ENCODE peak calls at places on chromosomes 12 and 14, in eight cellular contexts. One of them, this sample, is unnamed.

GRCh38 chr12:108110844-108111243 is 18.2 kb upstream of the WSCD2 start:
- DNase-seq in thoracic aorta: no peak
- DNase-seq in heart right ventricle: no peak
- DNase-seq in CD8-positive, alpha-beta memory T cell: no peak
- DNase-seq in IMR-90: no peak
- DNase-seq in osteoblast: no peak
- DNase-seq in sigmoid colon: no peak
- DNase-seq in lower lobe of right lung: no peak
- DNase-seq in this sample: no peak

GRCh38 chr12:127241056-127241830 is 1025.7 kb upstream of the TMEM132C start:
- DNase-seq in thoracic aorta: no peak
- DNase-seq in heart right ventricle: no peak
- DNase-seq in CD8-positive, alpha-beta memory T cell: no peak
- DNase-seq in IMR-90: no peak
- DNase-seq in osteoblast: no peak
- DNase-seq in sigmoid colon: no peak
- DNase-seq in lower lobe of right lung: no peak
- DNase-seq in this sample: no peak

GRCh38 chr14:93538411-93538810 is 107.7 kb downstream of the UNC79 start:
- DNase-seq in thoracic aorta: no peak
- DNase-seq in heart right ventricle: no peak
- DNase-seq in CD8-positive, alpha-beta memory T cell: no peak
- DNase-seq in IMR-90: peak; percentile 2
- DNase-seq in osteoblast: no peak
- DNase-seq in sigmoid colon: no peak
- DNase-seq in lower lobe of right lung: no peak
- DNase-seq in this sample: no peak

GRCh38 chr12:67288561-67288960 is 19.4 kb downstream of the CAND1 start:
- DNase-seq in thoracic aorta: no peak
- DNase-seq in heart right ventricle: no peak
- DNase-seq in CD8-positive, alpha-beta memory T cell: no peak
- DNase-seq in IMR-90: no peak
- DNase-seq in osteoblast: no peak
- DNase-seq in sigmoid colon: no peak
- DNase-seq in lower lobe of right lung: no peak
- DNase-seq in this sample: no peak

GRCh38 chr14:75884198-75884611 is 97.6 kb downstream of the TGFB3 start:
- DNase-seq in thoracic aorta: no peak
- DNase-seq in heart right ventricle: no peak
- DNase-seq in CD8-positive, alpha-beta memory T cell: no peak
- DNase-seq in IMR-90: peak; percentile 86
- DNase-seq in osteoblast: peak; percentile 66
- DNase-seq in sigmoid colon: no peak
- DNase-seq in lower lobe of right lung: no peak
- DNase-seq in this sample: no peak

GRCh38 chr12:47921907-47922306 is 17.1 kb upstream of the VDR start:
- DNase-seq in thoracic aorta: no peak
- DNase-seq in heart right ventricle: no peak
- DNase-seq in CD8-positive, alpha-beta memory T cell: no peak
- DNase-seq in IMR-90: no peak
- DNase-seq in osteoblast: no peak
- DNase-seq in sigmoid colon: no peak
- DNase-seq in lower lobe of right lung: no peak
- DNase-seq in this sample: no peak

GRCh38 chr12:27342551-27342950 is 9.9 kb downstream of the BMAL2 start:
- DNase-seq in thoracic aorta: no peak
- DNase-seq in heart right ventricle: no peak
- DNase-seq in CD8-positive, alpha-beta memory T cell: no peak
- DNase-seq in IMR-90: no peak
- DNase-seq in osteoblast: no peak
- DNase-seq in sigmoid colon: no peak
- DNase-seq in lower lobe of right lung: no peak
- DNase-seq in this sample: no peak

GRCh38 chr12:75814856-75815754 is 216.5 kb downstream of the PHLDA1 start:
- DNase-seq in thoracic aorta: peak; percentile 12
- DNase-seq in heart right ventricle: peak; percentile 55
- DNase-seq in CD8-positive, alpha-beta memory T cell: peak; percentile 32
- DNase-seq in IMR-90: peak; percentile 98
- DNase-seq in osteoblast: peak; percentile 86
- DNase-seq in sigmoid colon: no peak
- DNase-seq in lower lobe of right lung: no peak
- DNase-seq in this sample: no peak

GRCh38 chr14:69097974-69098373 is 54.9 kb downstream of the DCAF5 start:
- DNase-seq in thoracic aorta: no peak
- DNase-seq in heart right ventricle: no peak
- DNase-seq in CD8-positive, alpha-beta memory T cell: no peak
- DNase-seq in IMR-90: no peak
- DNase-seq in osteoblast: no peak
- DNase-seq in sigmoid colon: no peak
- DNase-seq in lower lobe of right lung: no peak
- DNase-seq in this sample: no peak
- H3K27ac ChIP-seq in thoracic aorta: no peak overlapping the region
- H3K27ac ChIP-seq in heart right ventricle: no peak overlapping the region
- H3K27ac ChIP-seq in CD8-positive, alpha-beta memory T cell: no peak overlapping the region
- H3K27ac ChIP-seq in IMR-90: no peak overlapping the region
- H3K27ac ChIP-seq in osteoblast: no peak overlapping the region
- H3K27ac ChIP-seq in sigmoid colon: peak overlapping the region; percentile 18
- H3K27ac ChIP-seq in lower lobe of right lung: no peak overlapping the region
- H3K27ac ChIP-seq in this sample: no peak overlapping the region

GRCh38 chr14:105018414-105018813 is 2.5 kb downstream of the CDCA4 start:
- DNase-seq in thoracic aorta: no peak
- DNase-seq in heart right ventricle: no peak
- DNase-seq in CD8-positive, alpha-beta memory T cell: no peak
- DNase-seq in IMR-90: no peak
- DNase-seq in osteoblast: peak; percentile 53
- DNase-seq in sigmoid colon: no peak
- DNase-seq in lower lobe of right lung: no peak
- DNase-seq in this sample: no peak

GRCh38 chr14:105020815-105021655 is at the start of gene CDCA4:
- DNase-seq in thoracic aorta: peak; percentile 87
- DNase-seq in heart right ventricle: peak; percentile 96
- DNase-seq in CD8-positive, alpha-beta memory T cell: peak; percentile 97
- DNase-seq in IMR-90: peak; percentile 93
- DNase-seq in osteoblast: peak; percentile 100
- DNase-seq in sigmoid colon: peak; percentile 98
- DNase-seq in lower lobe of right lung: peak; percentile 97
- DNase-seq in this sample: peak; percentile 93

GRCh38 chr14:105022276-105022670 is 1.4 kb upstream of the CDCA4 start:
- DNase-seq in thoracic aorta: no peak
- DNase-seq in heart right ventricle: no peak
- DNase-seq in CD8-positive, alpha-beta memory T cell: no peak
- DNase-seq in IMR-90: no peak
- DNase-seq in osteoblast: no peak
- DNase-seq in sigmoid colon: no peak
- DNase-seq in lower lobe of right lung: no peak
- DNase-seq in this sample: no peak

GRCh38 chr14:105021656-105022275 is 883 bp upstream of the CDCA4 start:
- DNase-seq in thoracic aorta: no peak
- DNase-seq in heart right ventricle: no peak
- DNase-seq in CD8-positive, alpha-beta memory T cell: no peak
- DNase-seq in IMR-90: peak; percentile 44
- DNase-seq in osteoblast: peak; percentile 80
- DNase-seq in sigmoid colon: no peak
- DNase-seq in lower lobe of right lung: peak; percentile 63
- DNase-seq in this sample: no peak

DNA sequence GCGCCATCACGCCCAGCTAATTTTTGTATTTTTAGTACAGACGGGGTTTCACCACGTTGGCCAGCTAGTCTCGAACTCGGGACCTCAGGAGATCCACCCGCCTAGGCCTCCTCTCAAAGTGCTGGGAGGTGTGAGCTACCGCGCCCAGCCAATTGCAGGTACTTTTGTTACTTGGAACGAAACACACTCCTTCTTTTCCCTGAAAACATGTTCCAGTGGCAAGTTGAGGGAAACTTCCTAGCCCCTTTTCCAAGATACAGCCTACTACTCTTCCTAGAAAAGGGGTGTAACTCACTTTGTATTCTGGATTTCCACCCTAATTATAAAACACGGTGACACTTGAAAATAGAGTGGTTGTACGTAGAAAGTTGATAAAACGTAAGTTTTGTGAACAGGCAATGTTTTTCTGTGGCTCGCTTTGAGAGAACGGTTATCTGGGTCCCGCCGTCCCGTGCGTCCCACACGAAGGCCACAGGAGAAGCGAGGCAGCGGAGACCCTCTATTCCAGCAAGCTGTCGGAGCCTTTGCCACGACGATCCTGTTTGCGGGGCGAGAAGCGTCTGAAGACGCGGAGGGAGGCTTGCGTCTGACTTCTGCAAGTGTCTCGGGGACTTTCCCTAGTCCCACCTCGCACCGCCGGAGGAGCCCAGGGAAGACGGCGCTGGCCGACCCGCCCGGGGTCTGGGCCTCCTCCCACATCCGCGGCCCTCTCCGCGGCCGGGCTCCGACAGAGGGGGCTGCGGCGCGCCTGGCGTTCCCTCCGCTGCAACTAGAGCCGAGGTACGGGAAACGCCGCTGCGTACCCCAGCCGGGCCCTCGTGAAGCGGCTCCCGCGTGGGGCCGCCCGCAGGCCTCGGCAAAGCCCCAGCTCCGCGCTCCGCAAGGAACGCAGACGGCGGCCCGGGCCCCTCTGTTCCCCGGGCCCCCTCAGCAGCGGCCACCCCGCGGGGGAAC is 745 bp downstream of the CDCA4 start:
- DNase-seq in thoracic aorta: no peak
- DNase-seq in heart right ventricle: no peak
- DNase-seq in CD8-positive, alpha-beta memory T cell: peak; percentile 76
- DNase-seq in IMR-90: peak; percentile 49
- DNase-seq in osteoblast: peak; percentile 82
- DNase-seq in sigmoid colon: no peak
- DNase-seq in lower lobe of right lung: peak; percentile 61
- DNase-seq in this sample: no peak
- H3K27ac ChIP-seq in thoracic aorta: no peak overlapping the region
- H3K27ac ChIP-seq in heart right ventricle: peak overlapping the region; percentile 75
- H3K27ac ChIP-seq in CD8-positive, alpha-beta memory T cell: peak overlapping the region; percentile 86
- H3K27ac ChIP-seq in IMR-90: peak overlapping the region; percentile 89
- H3K27ac ChIP-seq in osteoblast: peak overlapping the region; percentile 69
- H3K27ac ChIP-seq in sigmoid colon: peak overlapping the region; percentile 88
- H3K27ac ChIP-seq in lower lobe of right lung: peak overlapping the region; percentile 85
- H3K27ac ChIP-seq in this sample: peak overlapping the region; percentile 90

DNA sequence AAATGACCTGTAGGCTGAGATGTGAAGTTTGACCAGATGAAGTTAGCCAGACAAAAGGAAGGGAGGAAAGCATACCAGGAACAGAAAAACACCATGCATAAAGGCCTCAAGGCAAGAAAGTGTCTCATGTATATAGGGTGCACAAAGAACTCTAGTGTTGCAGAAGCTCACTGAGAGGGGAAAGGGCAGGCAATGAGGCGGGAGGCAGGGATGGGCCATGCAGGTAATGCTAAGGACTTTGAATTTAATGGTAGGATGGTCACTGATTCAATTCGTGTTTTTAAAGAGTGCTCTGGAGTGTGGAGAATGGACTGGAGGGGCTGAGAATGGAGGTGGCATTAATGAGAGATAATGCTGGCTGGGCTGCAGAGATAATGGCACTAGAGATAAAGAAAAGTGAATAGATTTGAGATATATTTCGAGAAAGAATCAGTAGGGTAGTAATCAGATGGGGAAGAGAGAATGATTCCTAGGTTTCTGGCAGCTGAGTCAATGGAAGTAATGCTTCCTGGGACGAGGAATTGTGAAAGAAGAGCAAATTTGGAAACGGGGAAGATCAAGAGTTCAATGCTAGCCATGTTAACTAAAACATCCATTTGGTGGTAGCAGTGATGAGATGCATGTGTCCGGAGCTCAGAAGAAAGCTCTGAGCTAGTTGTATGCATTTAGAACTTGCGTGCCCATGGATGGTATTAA is 43.1 kb downstream of the LIMA1 start:
- DNase-seq in thoracic aorta: no peak
- DNase-seq in heart right ventricle: no peak
- DNase-seq in CD8-positive, alpha-beta memory T cell: no peak
- DNase-seq in IMR-90: no peak
- DNase-seq in osteoblast: no peak
- DNase-seq in sigmoid colon: no peak
- DNase-seq in lower lobe of right lung: no peak
- DNase-seq in this sample: no peak
- H3K27ac ChIP-seq in thoracic aorta: peak overlapping the region; percentile 93
- H3K27ac ChIP-seq in heart right ventricle: no peak overlapping the region
- H3K27ac ChIP-seq in CD8-positive, alpha-beta memory T cell: no peak overlapping the region
- H3K27ac ChIP-seq in IMR-90: peak overlapping the region; percentile 79
- H3K27ac ChIP-seq in osteoblast: peak overlapping the region; percentile 99
- H3K27ac ChIP-seq in sigmoid colon: peak overlapping the region; percentile 69
- H3K27ac ChIP-seq in lower lobe of right lung: peak overlapping the region; percentile 49
- H3K27ac ChIP-seq in this sample: peak overlapping the region; percentile 88

GRCh38 chr12:7642287-7642686 is 23.4 kb downstream of the APOBEC1 start:
- DNase-seq in thoracic aorta: no peak
- DNase-seq in heart right ventricle: no peak
- DNase-seq in CD8-positive, alpha-beta memory T cell: no peak
- DNase-seq in IMR-90: no peak
- DNase-seq in osteoblast: peak; percentile 55
- DNase-seq in sigmoid colon: no peak
- DNase-seq in lower lobe of right lung: no peak
- DNase-seq in this sample: no peak

GRCh38 chr12:7642876-7643309 is 22.8 kb downstream of the APOBEC1 start:
- DNase-seq in thoracic aorta: no peak
- DNase-seq in heart right ventricle: no peak
- DNase-seq in CD8-positive, alpha-beta memory T cell: no peak
- DNase-seq in IMR-90: no peak
- DNase-seq in osteoblast: no peak
- DNase-seq in sigmoid colon: no peak
- DNase-seq in lower lobe of right lung: no peak
- DNase-seq in this sample: no peak

GRCh38 chr12:7647071-7647470 is 18.6 kb downstream of the APOBEC1 start:
- DNase-seq in thoracic aorta: no peak
- DNase-seq in heart right ventricle: no peak
- DNase-seq in CD8-positive, alpha-beta memory T cell: no peak
- DNase-seq in IMR-90: no peak
- DNase-seq in osteoblast: no peak
- DNase-seq in sigmoid colon: no peak
- DNase-seq in lower lobe of right lung: no peak
- DNase-seq in this sample: no peak

GRCh38 chr12:7646178-7646475 is 19.6 kb downstream of the APOBEC1 start:
- DNase-seq in thoracic aorta: no peak
- DNase-seq in heart right ventricle: no peak
- DNase-seq in CD8-positive, alpha-beta memory T cell: no peak
- DNase-seq in IMR-90: no peak
- DNase-seq in osteoblast: no peak
- DNase-seq in sigmoid colon: no peak
- DNase-seq in lower lobe of right lung: no peak
- DNase-seq in this sample: no peak

DNA sequence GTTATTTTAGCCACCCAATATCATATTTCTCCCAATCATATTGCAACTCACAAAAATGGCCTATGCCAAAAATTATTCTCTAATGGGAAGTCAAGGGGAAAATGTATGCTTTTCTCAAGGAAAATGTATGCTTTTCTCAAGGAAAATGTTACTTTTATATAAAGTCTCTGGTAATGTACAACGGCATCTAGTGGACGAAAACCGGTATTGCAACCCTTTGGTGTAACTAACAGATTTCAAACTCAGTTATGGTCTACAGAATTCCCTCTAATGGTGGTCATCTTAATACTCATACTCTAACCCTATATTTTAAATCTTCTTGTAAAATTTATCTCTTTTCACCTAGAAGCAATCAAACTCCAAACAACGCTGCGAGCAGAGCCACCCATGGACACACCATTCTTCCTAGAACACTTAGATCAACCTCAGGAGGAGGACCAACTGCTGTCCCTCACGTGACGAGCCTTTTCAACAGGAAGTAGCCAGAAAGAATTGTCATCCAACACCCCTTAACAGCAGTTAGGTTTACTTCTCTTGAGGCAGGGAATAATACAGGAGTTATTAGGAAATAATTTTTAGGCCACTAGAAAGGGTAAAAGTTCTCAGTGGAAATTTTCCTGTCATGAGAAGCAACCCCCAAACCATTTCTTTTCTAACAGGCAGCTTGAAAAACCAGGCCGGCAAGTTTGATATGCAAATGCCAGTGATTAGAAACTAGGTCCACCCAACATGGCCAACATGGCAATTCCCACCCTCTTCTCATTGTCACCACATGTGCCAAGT is 20.1 kb downstream of the APOBEC1 start:
- DNase-seq in thoracic aorta: no peak
- DNase-seq in heart right ventricle: no peak
- DNase-seq in CD8-positive, alpha-beta memory T cell: peak; percentile 17
- DNase-seq in IMR-90: peak; percentile 31
- DNase-seq in osteoblast: no peak
- DNase-seq in sigmoid colon: no peak
- DNase-seq in lower lobe of right lung: no peak
- DNase-seq in this sample: no peak
- H3K27ac ChIP-seq in thoracic aorta: no peak overlapping the region
- H3K27ac ChIP-seq in heart right ventricle: no peak overlapping the region
- H3K27ac ChIP-seq in CD8-positive, alpha-beta memory T cell: no peak overlapping the region
- H3K27ac ChIP-seq in IMR-90: no peak overlapping the region
- H3K27ac ChIP-seq in osteoblast: no peak overlapping the region
- H3K27ac ChIP-seq in sigmoid colon: no peak overlapping the region
- H3K27ac ChIP-seq in lower lobe of right lung: no peak overlapping the region
- H3K27ac ChIP-seq in this sample: no peak overlapping the region

This sample was measured in vagina.